ENCODE peak calls at places on chromosomes 11 and 22, in six cellular contexts. Z is BE2C, J is heart right ventricle, M is DMS153, G is A673, O is MG63. D is an unnamed sample.

GRCh38 chr11:62611705-62612365 is 740 bp downstream of the EML3 start:
- DNase-seq in Z (no peak), J (peak; percentile 49), M (no peak), G (peak; percentile 68), O (peak; percentile 81), D (peak; percentile 41)

GRCh38 chr11:296206-296975 is 2.9 kb downstream of the IFITM5 start:
- DNase-seq in Z (no peak), J (no peak), M (no peak), G (no peak), O (no peak), D (no peak)

GRCh38 chr11:121304750-121305149 is 12.2 kb downstream of the SC5D start:
- DNase-seq in Z (no peak), J (no peak), M (no peak), G (no peak), O (no peak), D (no peak)

GRCh38 chr11:64638829-64639228 is 47.8 kb downstream of the SLC22A12 start:
- DNase-seq in Z (no peak), J (no peak), M (no peak), G (no peak), O (no peak), D (no peak)

GRCh38 chr22:46180370-46181137 is 30.2 kb downstream of the PPARA start:
- DNase-seq in Z (no peak), J (no peak), M (no peak), G (no peak), O (no peak), D (no peak)

GRCh38 chr11:76700177-76701100 is 29.9 kb upstream of the LRRC32 start:
- DNase-seq in Z (peak; percentile 75), J (no peak), M (no peak), G (peak; percentile 28), O (peak; percentile 80), D (no peak)

GRCh38 chr11:48099916-48100446 is 116.6 kb upstream of the OR4B1 start:
- DNase-seq in Z (no peak), J (no peak), M (no peak), G (no peak), O (no peak), D (no peak)

GRCh38 chr22:39408173-39408572 is 8.6 kb downstream of the TAB1 start:
- DNase-seq in Z (no peak), J (no peak), M (no peak), G (no peak), O (no peak), D (no peak)

D was measured in DMS79.